ENCODE peak calls at places on chromosomes 2 and 18, in eight cellular contexts. K is PC-3; O is A549; N is neuronal stem cell; I is effector memory CD4-positive, alpha-beta T cell; H is MM.1S; Y is hepatocyte; G is tibial artery. X is an unnamed sample. For H3K9me3, the result is how much of the 10 kb centered on the place peaks cover.

GRCh38 chr2:207149253-207150213 is 16.2 kb downstream of the KLF7 start:
- DNase-seq in K (no peak), O (no peak), N (no peak), I (no peak), H (peak), Y (no peak), G (no peak), X (no peak)

GRCh38 chr2:220682616-220683015 is 889.5 kb downstream of the EPHA4 start:
- DNase-seq in K (peak), O (peak), N (no peak), I (no peak), H (no peak), Y (no peak), G (no peak), X (no peak)

GRCh38 chr2:65845442-65846182 is 413.2 kb upstream of the SPRED2 start:
- DNase-seq in K (no peak), O (no peak), N (no peak), I (no peak), H (peak), Y (no peak), G (no peak), X (no peak)

GRCh38 chr2:45754087-45755015 is 102.9 kb downstream of the PRKCE start:
- DNase-seq in K (no peak), O (no peak), N (no peak), I (no peak), H (no peak), Y (no peak), G (no peak), X (no peak)

GRCh38 chr18:72999971-73000607 is 132.3 kb upstream of the NETO1 start:
- DNase-seq in K (peak), O (no peak), N (no peak), I (no peak), H (no peak), Y (no peak), G (no peak), X (no peak)

GRCh38 chr2:170221317-170222288 is 43.7 kb downstream of the MYO3B start:
- DNase-seq in K (peak), O (peak), N (no peak), I (no peak), H (no peak), Y (no peak), G (no peak), X (no peak)

GRCh38 chr2:58899692-58900091 is 658.6 kb upstream of the FANCL start:
- DNase-seq in K (no peak), O (no peak), N (no peak), I (no peak), H (no peak), Y (no peak), G (no peak), X (no peak)

GRCh38 chr2:71558300-71559051 is 105.1 kb downstream of the DYSF start:
- DNase-seq in K (no peak), O (peak), N (no peak), I (no peak), H (no peak), Y (no peak), G (no peak), X (no peak)

GRCh38 chr2:36485521-36485920 is 112.4 kb downstream of the FEZ2 start:
- DNase-seq in K (peak), O (peak), N (no peak), I (no peak), H (no peak), Y (no peak), G (no peak), X (no peak)

GRCh38 chr18:75293591-75293990 is 83.0 kb downstream of the TSHZ1 start:
- DNase-seq in K (no peak), O (no peak), N (no peak), I (no peak), H (no peak), Y (no peak), G (no peak), X (no peak)

DNA sequence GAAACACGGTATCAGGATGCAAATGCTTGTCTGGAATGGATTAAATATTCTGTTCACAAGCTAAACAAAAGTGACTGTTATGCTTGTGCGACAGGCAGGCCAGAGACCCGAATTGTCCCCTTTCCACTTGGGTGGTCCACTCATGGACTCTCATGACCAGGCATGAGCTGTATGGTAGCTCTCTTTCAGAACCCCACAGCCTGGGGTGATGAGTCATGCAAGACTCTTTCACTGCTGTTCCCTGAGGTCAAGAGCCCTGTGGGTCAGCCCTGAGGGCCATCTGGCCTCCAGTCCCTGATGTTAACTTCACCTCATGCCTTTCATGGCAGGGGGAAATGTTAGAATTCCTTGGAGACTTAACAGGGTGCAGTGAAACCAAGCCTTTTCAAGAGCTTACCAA is 13.7 kb upstream of the SAP130 start:
- DNase-seq in K (no peak), O (no peak), N (no peak), I (no peak), H (no peak), Y (no peak), G (no peak), X (no peak)
- H3K9me3 ChIP-seq in K (under half), O (half or more), N (under half), I (under half), H (under half), Y (under half), G (under half), X (under half)

DNA sequence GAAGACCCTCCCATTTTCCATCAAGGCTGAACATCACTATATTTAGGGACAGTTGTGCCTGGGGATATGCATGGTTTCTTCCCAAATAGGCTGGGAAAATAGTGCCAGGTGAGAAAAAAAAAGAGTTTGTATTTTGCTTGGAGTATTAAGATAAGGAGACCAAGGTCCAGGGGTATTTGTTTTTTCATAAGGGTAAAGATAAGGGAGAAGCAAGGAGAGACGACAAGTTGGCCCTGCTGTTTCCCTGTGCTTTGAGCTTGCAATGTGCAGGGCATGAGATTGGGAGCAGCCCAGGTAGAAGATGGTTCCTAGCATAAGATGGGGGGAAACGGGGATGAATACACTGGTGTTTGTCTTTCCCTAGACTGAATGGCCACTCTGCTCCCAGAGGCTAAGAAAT is 8.8 kb upstream of the GPR39 start:
- DNase-seq in K (no peak), O (no peak), N (no peak), I (no peak), H (no peak), Y (peak), G (no peak), X (no peak)
- H3K9me3 ChIP-seq in K (under half), O (under half), N (under half), I (under half), H (under half), Y (under half), G (under half), X (under half)

GRCh38 chr18:78511666-78512065 is 468.0 kb upstream of the SALL3 start:
- DNase-seq in K (no peak), O (no peak), N (no peak), I (no peak), H (no peak), Y (no peak), G (no peak), X (no peak)

GRCh38 chr18:78506031-78506461 is 473.6 kb upstream of the SALL3 start:
- DNase-seq in K (no peak), O (no peak), N (peak), I (no peak), H (no peak), Y (peak), G (no peak), X (no peak)

GRCh38 chr18:78503129-78503528 is 476.5 kb upstream of the SALL3 start:
- DNase-seq in K (no peak), O (no peak), N (no peak), I (no peak), H (no peak), Y (no peak), G (no peak), X (no peak)

GRCh38 chr18:78510636-78511035 is 469.0 kb upstream of the SALL3 start:
- DNase-seq in K (no peak), O (no peak), N (no peak), I (no peak), H (no peak), Y (no peak), G (no peak), X (no peak)

DNA sequence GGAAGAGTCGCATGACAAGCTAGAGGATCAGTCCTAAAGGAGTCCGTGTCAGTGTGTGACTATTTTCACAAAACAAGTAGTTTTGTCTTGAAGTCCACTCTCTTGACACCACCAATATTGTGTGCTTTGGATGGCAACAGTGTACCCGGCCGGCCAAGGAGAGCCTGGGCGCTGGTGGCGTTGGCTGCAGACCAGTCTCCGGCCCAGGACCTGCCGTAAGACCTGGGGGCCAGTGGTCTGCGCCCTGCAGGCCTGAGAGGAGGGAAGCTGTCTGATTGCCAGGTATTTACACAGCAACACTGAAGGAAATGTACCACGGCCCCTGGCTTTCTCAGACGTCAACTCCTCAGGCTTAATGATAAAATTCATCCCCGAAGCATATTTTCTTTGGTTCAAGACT is 472.4 kb upstream of the SALL3 start:
- DNase-seq in K (no peak), O (no peak), N (no peak), I (no peak), H (no peak), Y (no peak), G (no peak), X (no peak)
- H3K9me3 ChIP-seq in K (under half), O (under half), N (under half), I (under half), H (under half), Y (under half), G (under half), X (under half)

DNA sequence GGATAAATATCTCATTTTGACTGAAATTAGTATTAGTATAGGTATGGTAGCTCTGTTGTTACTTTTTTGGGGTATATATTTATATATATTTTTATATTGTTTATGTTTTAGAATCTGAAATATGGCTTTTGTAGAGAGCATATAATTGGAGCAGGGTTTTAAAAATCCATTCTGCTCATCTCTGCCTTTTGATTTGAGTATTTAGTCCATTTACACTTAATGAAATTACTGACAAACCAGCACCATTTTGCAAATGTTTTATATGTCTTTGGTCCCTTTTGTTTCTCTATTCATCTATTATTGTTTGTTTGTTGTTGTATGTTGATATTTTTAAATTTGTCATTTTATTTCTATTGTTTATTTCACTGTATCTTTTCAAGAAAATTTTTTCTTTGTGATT is 30.7 kb downstream of the PTPN4 start:
- DNase-seq in K (no peak), O (no peak), N (no peak), I (no peak), H (no peak), Y (no peak), G (no peak), X (no peak)
- H3K9me3 ChIP-seq in K (under half), O (under half), N (under half), I (under half), H (under half), Y (under half), G (under half), X (under half)

DNA sequence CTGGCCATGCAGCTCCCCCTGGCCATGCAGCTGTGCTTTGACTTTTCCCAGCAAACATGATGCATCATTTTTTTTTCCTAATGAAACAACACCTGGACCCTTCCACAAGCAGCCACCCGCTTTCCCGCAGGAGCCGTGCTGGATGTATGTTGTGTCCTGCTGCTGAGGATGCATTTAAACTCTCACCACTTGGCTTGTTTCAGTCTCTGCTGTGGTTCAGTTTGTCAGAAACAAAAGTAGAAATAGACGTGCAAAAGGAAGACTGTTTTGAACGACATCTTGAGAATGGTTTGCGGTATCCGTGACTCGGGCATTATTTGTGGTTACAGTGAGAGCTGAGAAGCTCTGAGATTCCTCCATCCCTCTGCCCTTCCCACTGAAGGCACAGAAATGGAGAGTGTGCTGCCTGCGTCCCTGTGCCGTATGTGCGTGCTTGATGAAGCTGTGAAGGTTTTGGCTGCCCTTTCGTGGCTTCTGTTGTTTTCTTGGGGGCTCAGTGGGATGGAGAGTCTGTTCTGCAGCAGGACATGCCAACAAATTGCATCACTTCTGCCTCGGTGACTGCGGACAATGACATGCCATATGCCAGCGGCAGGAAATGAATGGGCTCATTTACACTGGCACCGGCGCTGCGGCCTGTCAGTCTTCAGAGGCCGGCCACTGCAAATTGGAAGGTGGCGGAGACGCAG is 417.7 kb upstream of the SALL3 start:
- DNase-seq in K (no peak), O (no peak), N (peak), I (no peak), H (no peak), Y (no peak), G (no peak), X (no peak)
- H3K9me3 ChIP-seq in K (under half), O (under half), N (under half), I (under half), H (under half), Y (under half), G (under half), X (under half)

DNA sequence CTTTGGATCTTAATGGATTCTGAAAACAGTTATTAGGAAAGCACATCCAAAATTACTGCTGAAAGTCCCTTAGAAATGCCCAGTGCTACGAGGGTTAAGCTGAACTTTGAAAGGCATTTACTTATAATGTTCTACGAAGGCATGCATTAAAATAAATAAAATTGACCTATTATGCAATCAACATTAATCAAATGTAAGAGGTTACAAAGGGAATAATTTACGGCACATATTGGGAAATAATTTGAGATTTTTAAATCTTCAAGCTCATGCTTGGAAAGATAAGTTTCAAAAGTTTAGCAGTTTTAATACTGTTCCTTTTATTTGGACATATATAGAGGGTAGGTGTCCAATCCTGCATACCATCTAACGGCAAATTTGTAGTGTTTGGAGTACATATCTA is 1564.1 kb upstream of the DDX18 start:
- DNase-seq in K (no peak), O (no peak), N (no peak), I (no peak), H (no peak), Y (no peak), G (no peak), X (no peak)
- H3K9me3 ChIP-seq in K (under half), O (under half), N (under half), I (under half), H (under half), Y (under half), G (under half), X (under half)

X was measured in T-helper 17 cell.